ENCODE peak calls at places on chromosomes 2 and 18, in four cellular contexts. K is lower lobe of right lung, V is progenitor cell of endocrine pancreas, G is astrocyte of the spinal cord. O is an unnamed sample.

GRCh38 chr2:42808301-42808700 is 15.9 kb upstream of the HAAO start:
- DNase-seq in K (no peak), V (no peak), G (no peak), O (no peak)

GRCh38 chr2:172177581-172177980 is 74.9 kb upstream of the DLX2 start:
- DNase-seq in K (no peak), V (no peak), G (no peak), O (no peak)

GRCh38 chr2:203476881-203477280 is 58.2 kb downstream of the RAPH1 start:
- DNase-seq in K (no peak), V (no peak), G (no peak), O (no peak)

GRCh38 chr2:2265747-2266259 is 65.3 kb downstream of the MYT1L start:
- DNase-seq in K (no peak), V (no peak), G (no peak), O (no peak)

GRCh38 chr2:205280630-205281225 is 401.6 kb upstream of the NRP2 start:
- DNase-seq in K (no peak), V (no peak), G (no peak), O (no peak)

GRCh38 chr2:168920504-168921157 is 19.5 kb downstream of the G6PC2 start:
- DNase-seq in K (no peak), V (no peak), G (peak), O (no peak)

GRCh38 chr2:55123851-55124269 is 73.6 kb upstream of the RTN4 start:
- DNase-seq in K (no peak), V (no peak), G (no peak), O (no peak)

GRCh38 chr2:46718797-46719196 is 196.8 kb downstream of the MCFD2 start:
- DNase-seq in K (no peak), V (no peak), G (no peak), O (no peak)

GRCh38 chr2:86747708-86748627 is 27.9 kb downstream of the RMND5A start:
- DNase-seq in K (no peak), V (no peak), G (peak), O (no peak)

GRCh38 chr18:36325846-36326245 is 28.3 kb downstream of the FHOD3 start:
- DNase-seq in K (no peak), V (no peak), G (no peak), O (no peak)

GRCh38 chr2:237391140-237391539 is 22.8 kb downstream of the COL6A3 start:
- DNase-seq in K (no peak), V (no peak), G (no peak), O (no peak)

GRCh38 chr18:42164556-42164955 is 209.5 kb downstream of the PIK3C3 start:
- DNase-seq in K (no peak), V (no peak), G (peak), O (no peak)

GRCh38 chr2:99939135-99939534 is 203.3 kb downstream of the AFF3 start:
- DNase-seq in K (no peak), V (no peak), G (no peak), O (no peak)

GRCh38 chr2:205607146-205607545 is 75.2 kb upstream of the NRP2 start:
- DNase-seq in K (no peak), V (no peak), G (no peak), O (no peak)

GRCh38 chr2:236376566-236377244 is 112.5 kb upstream of the ASB18 start:
- DNase-seq in K (no peak), V (no peak), G (no peak), O (no peak)

GRCh38 chr2:216911886-216912285 is 52.0 kb upstream of the TNP1 start:
- DNase-seq in K (no peak), V (no peak), G (peak), O (no peak)

DNA sequence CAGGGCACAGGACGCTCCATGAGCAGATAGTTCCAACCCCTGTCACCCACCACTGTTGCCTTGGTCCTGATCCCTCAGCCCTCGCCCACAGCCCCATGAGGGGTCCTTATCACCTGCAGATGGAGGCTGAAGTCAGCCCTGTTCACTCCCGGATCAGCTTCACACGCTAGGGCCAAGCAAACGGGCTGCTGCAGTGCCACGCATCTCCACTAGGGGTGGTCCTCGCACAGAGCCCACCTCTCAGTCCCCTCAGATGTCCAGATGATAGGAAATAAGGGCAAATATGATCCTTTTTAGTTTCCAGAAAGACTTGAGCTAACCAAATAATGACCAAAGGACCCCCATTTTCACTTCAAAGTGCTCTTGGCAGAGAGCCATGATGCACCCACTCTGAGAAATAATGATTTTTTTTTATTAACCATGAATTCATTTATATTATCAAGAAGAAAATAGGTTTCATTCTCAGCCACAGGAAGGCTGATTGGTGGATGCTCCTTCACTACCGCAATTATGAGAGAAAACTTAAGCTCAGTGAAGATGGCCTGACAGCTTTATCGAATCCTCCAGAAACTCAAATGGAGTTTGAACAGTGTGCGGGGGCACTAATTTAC is 71.9 kb upstream of the KLHL29 start:
- DNase-seq in K (no peak), V (no peak), G (no peak), O (peak)
- TF ChIP-seq CTCF in K (peak), V (peak), G (peak), O (peak)

GRCh38 chr18:76493213-76494107 is 1.6 kb downstream of the ZNF516 start:
- DNase-seq in K (no peak), V (no peak), G (peak), O (peak)

GRCh38 chr18:76494181-76494540 is 881 bp downstream of the ZNF516 start:
- DNase-seq in K (no peak), V (peak), G (peak), O (peak)

GRCh38 chr18:76494541-76495403 is at the start of gene ZNF516:
- DNase-seq in K (peak), V (no peak), G (peak), O (peak)

GRCh38 chr18:76496200-76496890 is 1.3 kb upstream of the ZNF516 start:
- DNase-seq in K (peak), V (peak), G (peak), O (peak)

DNA sequence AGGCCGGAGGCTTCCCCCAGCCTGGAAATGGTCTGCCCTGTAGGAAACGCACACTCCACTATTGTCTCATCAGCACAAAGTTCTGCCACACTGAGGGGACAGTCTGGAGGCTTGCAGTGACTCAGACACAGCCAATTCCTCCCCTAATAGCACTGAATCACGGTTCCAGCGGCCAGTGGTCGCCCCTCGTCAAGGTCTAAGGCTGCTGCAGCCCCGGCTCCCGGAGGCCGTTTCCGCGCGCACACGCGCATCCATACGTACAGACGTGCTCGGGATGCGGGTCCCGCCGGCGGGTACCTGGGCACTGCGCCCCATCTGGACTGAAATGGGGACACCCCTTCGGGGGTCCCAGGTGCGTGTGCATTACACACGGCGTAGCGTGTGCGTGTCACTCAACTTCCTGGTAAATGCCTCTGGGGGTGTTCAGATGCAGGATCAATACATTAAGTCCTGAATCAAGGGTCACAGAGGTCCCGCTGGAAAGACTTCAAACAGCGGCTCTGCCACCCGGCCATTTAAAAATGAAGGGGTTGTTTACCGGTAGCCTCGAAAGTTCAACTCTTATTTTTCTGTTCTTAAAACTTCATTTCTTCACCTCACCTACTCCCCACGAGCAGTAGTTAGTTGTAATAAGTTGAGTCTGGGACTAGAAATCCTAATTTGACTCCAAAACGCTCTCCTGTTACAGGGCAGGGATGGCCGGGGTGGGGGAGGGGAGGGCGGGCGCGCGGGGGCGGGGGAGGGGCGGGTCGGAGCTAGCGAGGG is 575 bp upstream of the ZNF516 start:
- DNase-seq in K (no peak), V (peak), G (peak), O (peak)
- TF ChIP-seq CTCF in K (no peak), V (peak), G (no peak), O (no peak)

GRCh38 chr2:240650254-240650965 is 25.1 kb downstream of the GPR35 start:
- DNase-seq in K (no peak), V (no peak), G (no peak), O (no peak)
- TF ChIP-seq CTCF in K (no peak), V (no peak), G (no peak), O (no peak)

DNA sequence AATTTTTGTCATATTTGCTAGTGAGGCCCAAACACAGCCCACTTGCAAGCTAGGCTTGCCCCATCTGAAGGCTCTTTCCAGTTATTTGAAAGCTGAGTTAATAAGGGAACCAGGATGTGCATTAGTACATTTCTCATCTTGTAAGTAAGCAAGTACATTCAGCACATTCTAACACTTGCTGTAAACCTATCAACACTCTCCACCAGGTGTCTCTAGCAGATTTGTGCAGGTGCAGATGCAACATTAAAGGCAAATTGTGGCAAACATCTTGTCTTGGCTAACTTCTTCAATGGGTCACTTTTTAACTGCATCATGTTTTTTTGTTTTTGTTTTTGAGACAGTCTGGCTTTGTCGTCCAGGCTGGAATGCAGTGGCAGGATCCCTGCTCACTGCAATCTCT is 25.3 kb upstream of the MFSD6 start:
- DNase-seq in K (no peak), V (no peak), G (peak), O (no peak)
- TF ChIP-seq CTCF in K (peak), V (peak), G (peak), O (peak)

DNA sequence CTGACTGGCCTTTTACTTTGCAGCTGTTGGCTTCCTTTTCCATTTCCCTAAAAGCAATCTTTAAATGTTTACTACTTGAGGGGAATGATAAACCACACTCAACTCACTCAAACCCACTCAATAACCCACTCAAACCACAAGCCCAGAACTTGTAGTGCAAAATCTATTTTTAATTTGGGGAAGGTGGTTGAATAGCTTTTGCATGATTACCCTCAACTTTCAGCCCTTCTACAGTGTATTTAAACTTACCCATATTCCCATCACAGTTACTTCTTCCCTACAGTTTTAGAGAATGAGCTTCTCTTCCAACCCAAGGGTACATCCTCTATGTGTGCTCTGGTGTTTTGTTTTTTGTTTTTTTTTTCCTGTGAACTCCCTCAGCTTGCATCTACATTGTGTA is 636.1 kb downstream of the TDRD15 start:
- DNase-seq in K (no peak), V (no peak), G (no peak), O (no peak)
- TF ChIP-seq CTCF in K (no peak), V (no peak), G (no peak), O (no peak)

GRCh38 chr2:208031608-208032019 is 6.3 kb upstream of the PLEKHM3 start:
- DNase-seq in K (peak), V (no peak), G (no peak), O (no peak)

GRCh38 chr2:208034503-208035140 is 9.3 kb upstream of the PLEKHM3 start:
- DNase-seq in K (no peak), V (no peak), G (no peak), O (no peak)

GRCh38 chr2:208037564-208038487 is 12.5 kb upstream of the PLEKHM3 start:
- DNase-seq in K (no peak), V (no peak), G (no peak), O (no peak)

GRCh38 chr2:208036357-208036756 is 11.0 kb upstream of the PLEKHM3 start:
- DNase-seq in K (no peak), V (no peak), G (no peak), O (no peak)

GRCh38 chr2:208033701-208034502 is 8.6 kb upstream of the PLEKHM3 start:
- DNase-seq in K (peak), V (no peak), G (peak), O (peak)
- TF ChIP-seq CTCF in K (peak), V (peak), G (peak), O (no peak)

O was measured in endothelial cell.